ENCODE peak calls at places on chromosomes 16 and 17, in four cellular contexts. U is HFF-Myc, B is K562, I is NCI-H345. G is an unnamed sample.

GRCh38 chr16:28166394-28167208 is 45.2 kb downstream of the XPO6 start:
- DNase-seq in U (no peak), B (no peak), I (no peak), G (no peak)

GRCh38 chr16:30539000-30539964 is 4.6 kb upstream of the ZNF747 start:
- DNase-seq in U (no peak), B (no peak), I (no peak), G (no peak)

GRCh38 chr16:67165121-67166034 is 833 bp downstream of the HSF4 start:
- DNase-seq in U (no peak), B (no peak), I (no peak), G (no peak)

GRCh38 chr17:19664821-19665181 is 16.2 kb downstream of the ALDH3A2 start:
- DNase-seq in U (no peak), B (no peak), I (no peak), G (no peak)

GRCh38 chr17:60139438-60140285 is 10.1 kb upstream of the CA4 start:
- DNase-seq in U (no peak), B (peak; percentile 84), I (no peak), G (no peak)

GRCh38 chr17:80877829-80878303 is 113.8 kb upstream of the CHMP6 start:
- DNase-seq in U (no peak), B (no peak), I (no peak), G (no peak)

GRCh38 chr17:61484174-61484573 is 32.0 kb downstream of the TBX4 start:
- DNase-seq in U (no peak), B (no peak), I (no peak), G (no peak)

GRCh38 chr16:73737637-73738036 is 559.0 kb upstream of the PSMD7 start:
- DNase-seq in U (no peak), B (no peak), I (no peak), G (no peak)

GRCh38 chr17:9907883-9908648 is 3.0 kb upstream of the RCVRN start:
- DNase-seq in U (no peak), B (no peak), I (no peak), G (no peak)

GRCh38 chr16:85659805-85660511 is 28.8 kb downstream of the GINS2 start:
- DNase-seq in U (no peak), B (peak; percentile 78), I (peak; percentile 23), G (no peak)

GRCh38 chr16:85363881-85364280 is 249.2 kb upstream of the GSE1 start:
- DNase-seq in U (no peak), B (no peak), I (no peak), G (no peak)

GRCh38 chr16:81265658-81266451 is 27.4 kb downstream of the BCO1 start:
- DNase-seq in U (no peak), B (no peak), I (no peak), G (peak; percentile 13)

GRCh38 chr17:17784599-17785264 is 52.1 kb downstream of the SREBF1 start:
- DNase-seq in U (no peak), B (peak; percentile 21), I (no peak), G (peak; percentile 21)

GRCh38 chr17:63136381-63137012 is 170.5 kb downstream of the TANC2 start:
- DNase-seq in U (no peak), B (no peak), I (no peak), G (no peak)

GRCh38 chr16:81823734-81824133 is 44.6 kb downstream of the PLCG2 start:
- DNase-seq in U (no peak), B (no peak), I (no peak), G (no peak)

GRCh38 chr16:11235703-11235991 is 20.4 kb downstream of the SOCS1 start:
- DNase-seq in U (no peak), B (no peak), I (no peak), G (no peak)

GRCh38 chr17:28818705-28819295 is 23.8 kb downstream of the FAM222B start:
- DNase-seq in U (no peak), B (no peak), I (no peak), G (no peak)

GRCh38 chr16:72986011-72986410 is 61.9 kb downstream of the ZFHX3 start:
- DNase-seq in U (no peak), B (no peak), I (no peak), G (no peak)

GRCh38 chr16:6957676-6958075 is 375.0 kb upstream of the RBFOX1 start:
- DNase-seq in U (no peak), B (no peak), I (no peak), G (no peak)

GRCh38 chr16:71311553-71312158 is 22.5 kb upstream of the CMTR2 start:
- DNase-seq in U (no peak), B (peak; percentile 51), I (peak; percentile 24), G (no peak)

GRCh38 chr16:2776500-2777139 is 460 bp downstream of the ELOB start:
- DNase-seq in U (no peak), B (peak; percentile 70), I (peak; percentile 34), G (no peak)

GRCh38 chr17:57399690-57400089 is 143.4 kb downstream of the MSI2 start:
- DNase-seq in U (no peak), B (no peak), I (no peak), G (no peak)

GRCh38 chr17:11671151-11671550 is 72.9 kb downstream of the DNAH9 start:
- DNase-seq in U (no peak), B (no peak), I (no peak), G (no peak)

GRCh38 chr17:44221072-44221861 is 1.8 kb upstream of the UBTF start:
- DNase-seq in U (no peak), B (peak; percentile 69), I (peak; percentile 79), G (no peak)

GRCh38 chr16:75382611-75383010 is 50.7 kb downstream of the CFDP1 start:
- DNase-seq in U (no peak), B (no peak), I (no peak), G (no peak)

GRCh38 chr17:32877164-32877764 is 340 bp upstream of the MYO1D start:
- DNase-seq in U (no peak), B (peak; percentile 98), I (peak; percentile 96), G (peak; percentile 36)

GRCh38 chr17:28402844-28403243 is 3.2 kb downstream of the SLC46A1 start:
- DNase-seq in U (no peak), B (no peak), I (no peak), G (no peak)

GRCh38 chr16:47884131-47884725 is 271.6 kb downstream of the ABCC12 start:
- DNase-seq in U (no peak), B (no peak), I (no peak), G (no peak)

GRCh38 chr17:36641331-36641876 is 40.0 kb downstream of the MRM1 start:
- DNase-seq in U (no peak), B (no peak), I (no peak), G (no peak)

GRCh38 chr17:41794603-41794975 is 8.1 kb upstream of the JUP start:
- DNase-seq in U (no peak), B (no peak), I (no peak), G (no peak)

GRCh38 chr17:78806451-78806850 is 24.4 kb upstream of the CYTH1 start:
- DNase-seq in U (no peak), B (no peak), I (no peak), G (no peak)

GRCh38 chr16:66728117-66728787 is 23.2 kb downstream of the DYNC1LI2 start:
- DNase-seq in U (no peak), B (peak; percentile 58), I (peak; percentile 37), G (peak; percentile 71)

GRCh38 chr16:56950881-56951771 is 10.6 kb upstream of the CETP start:
- DNase-seq in U (no peak), B (peak; percentile 45), I (peak; percentile 11), G (no peak)

GRCh38 chr17:28008526-28008925 is 34.0 kb upstream of the NLK start:
- DNase-seq in U (peak; percentile 46), B (peak; percentile 66), I (no peak), G (peak; percentile 65)